ENCODE peak calls at places on chromosomes 16 and 17, in nine cellular contexts. R is prostate gland, C is vagina, P is suprapubic skin, O is H1, G is sigmoid colon, F is HCT116, N is SK-N-SH, L is Panc1. W is an unnamed sample.

GRCh38 chr16:74936902-74937560 is 47.9 kb downstream of the WDR59 start:
- DNase-seq in C (no peak), P (no peak), N (no peak), G (no peak), R (no peak), O (no peak), L (no peak), F (no peak), W (peak; percentile 24)

GRCh38 chr17:76356803-76357456 is 3.2 kb upstream of the PRPSAP1 start:
- DNase-seq in O (no peak), P (no peak), N (no peak), L (no peak), C (no peak), R (no peak), G (no peak), F (no peak), W (no peak)

GRCh38 chr17:10021239-10021638 is 116.2 kb upstream of the RCVRN start:
- DNase-seq in G (peak; percentile 81), C (no peak), F (no peak), P (no peak), O (no peak), R (no peak), N (no peak), L (no peak), W (no peak)

GRCh38 chr16:56715128-56715527 is 14.8 kb upstream of the NUP93 start:
- DNase-seq in N (peak; percentile 46), O (no peak), G (no peak), C (no peak), R (no peak), P (no peak), L (no peak), F (no peak), W (no peak)

GRCh38 chr16:88066234-88066633 is 115.0 kb downstream of the BANP start:
- DNase-seq in N (no peak), L (no peak), O (no peak), F (no peak), G (no peak), P (no peak), R (no peak), C (no peak), W (no peak)

GRCh38 chr17:27766438-27766837 is 33.9 kb downstream of the NOS2 start:
- DNase-seq in F (no peak), R (no peak), N (no peak), G (no peak), L (no peak), P (no peak), C (no peak), O (no peak), W (no peak)

GRCh38 chr16:4401094-4401501 is 15.3 kb downstream of the CORO7 start:
- DNase-seq in O (no peak), N (no peak), C (no peak), G (no peak), L (no peak), P (no peak), R (no peak), F (no peak), W (no peak)

GRCh38 chr16:67280090-67281015 is 1.0 kb downstream of the PLEKHG4 start:
- DNase-seq in N (no peak), C (no peak), G (no peak), P (no peak), R (no peak), F (no peak), O (no peak), L (no peak), W (no peak)

GRCh38 chr16:69924777-69925191 is 26.4 kb upstream of the CLEC18A start:
- DNase-seq in G (peak; percentile 74), N (no peak), R (no peak), P (no peak), F (no peak), L (no peak), C (no peak), O (no peak), W (no peak)

GRCh38 chr17:77214743-77215142 is 74.0 kb downstream of the SEC14L1 start:
- DNase-seq in N (peak; percentile 77), C (no peak), O (peak; percentile 63), G (peak; percentile 51), P (no peak), R (no peak), F (peak; percentile 56), L (no peak), W (peak; percentile 59)

GRCh38 chr17:69729937-69730336 is 315.4 kb downstream of the MAP2K6 start:
- DNase-seq in P (no peak), N (no peak), O (no peak), L (no peak), C (no peak), R (no peak), G (no peak), F (no peak), W (no peak)

GRCh38 chr16:83631006-83631405 is 176.8 kb upstream of the HSBP1 start:
- DNase-seq in P (no peak), F (no peak), G (no peak), C (no peak), O (peak; percentile 30), L (no peak), R (peak; percentile 23), N (no peak), W (no peak)

DNA sequence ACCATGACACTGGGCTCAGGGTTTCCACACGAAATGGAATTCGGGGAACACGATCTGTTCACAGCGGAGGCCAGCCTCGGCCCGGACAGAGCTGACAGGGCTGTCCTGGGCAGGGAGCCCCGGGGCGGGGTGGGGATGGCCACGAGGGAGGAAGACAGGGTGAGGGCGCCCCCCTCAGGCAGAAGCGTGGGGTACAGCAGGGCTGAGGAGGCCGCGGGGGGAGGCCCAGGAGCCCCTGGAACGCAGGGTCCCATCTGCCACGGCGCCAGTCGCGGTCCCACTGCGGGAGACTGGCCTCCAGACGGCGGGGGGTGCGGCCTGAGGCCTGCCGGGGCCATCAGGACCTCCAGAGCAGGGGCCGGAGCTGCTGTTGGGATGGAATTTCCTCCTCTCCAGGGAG is 75.9 kb downstream of the LMF1 start:
- DNase-seq in C (no peak), L (no peak), N (peak; percentile 59), F (no peak), R (no peak), O (peak; percentile 85), P (no peak), G (no peak), W (peak; percentile 79)
- H3K27me3 ChIP-seq in C (no peaks in the 10 kb centered on the region), L (no peaks in the 10 kb centered on the region), N (no peaks in the 10 kb centered on the region), F (no peaks in the 10 kb centered on the region), R (no peaks in the 10 kb centered on the region), O (no peaks in the 10 kb centered on the region), P (no peaks in the 10 kb centered on the region), G (no peaks in the 10 kb centered on the region), W (no peaks in the 10 kb centered on the region)

GRCh38 chr17:73476890-73477350 is 165.1 kb upstream of the CDC42EP4 start:
- DNase-seq in N (no peak), O (no peak), L (no peak), G (no peak), C (no peak), F (no peak), P (no peak), R (no peak), W (no peak)
- H3K27ac ChIP-seq in N (no peak overlapping the region), O (no peak overlapping the region), L (no peak overlapping the region), G (no peak overlapping the region), C (no peak overlapping the region), F (no peak overlapping the region), P (no peak overlapping the region), R (no peak overlapping the region), W (no peak overlapping the region)

DNA sequence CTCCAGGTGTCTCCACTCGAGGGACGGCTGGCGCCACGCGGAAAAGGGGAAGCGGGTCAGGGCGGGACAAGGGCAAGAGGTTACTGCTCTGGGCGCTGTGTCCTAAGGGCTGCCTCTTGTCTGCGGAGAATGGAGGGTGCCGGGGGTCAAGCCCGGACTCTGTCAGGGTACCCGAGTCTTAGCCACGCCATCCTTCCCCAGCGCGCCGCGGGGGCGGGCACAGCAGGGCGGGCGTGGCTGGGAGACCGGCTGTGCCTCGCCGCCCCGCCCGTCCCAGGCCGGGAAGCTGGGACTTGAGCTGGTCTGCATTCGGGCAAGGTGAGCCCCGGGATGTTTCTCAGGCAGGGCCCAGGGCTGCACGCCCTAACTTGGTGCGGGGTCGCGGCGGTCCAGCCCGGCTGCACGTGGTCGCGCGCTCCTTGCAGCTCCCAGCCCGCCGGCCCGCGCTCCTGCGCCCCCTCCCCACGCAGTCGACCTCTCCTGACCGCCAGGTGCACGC is 6.2 kb upstream of the ACTG1 start:
- DNase-seq in O (no peak), C (no peak), N (no peak), G (no peak), F (no peak), R (no peak), L (no peak), P (no peak), W (peak; percentile 70)
- TF ChIP-seq POLR2AphosphoS5 in O (no peak), C (no peak), N (no peak), G (no peak), F (peak; percentile 45), R (no peak), L (peak; percentile 70), P (no peak), W (no peak)

DNA sequence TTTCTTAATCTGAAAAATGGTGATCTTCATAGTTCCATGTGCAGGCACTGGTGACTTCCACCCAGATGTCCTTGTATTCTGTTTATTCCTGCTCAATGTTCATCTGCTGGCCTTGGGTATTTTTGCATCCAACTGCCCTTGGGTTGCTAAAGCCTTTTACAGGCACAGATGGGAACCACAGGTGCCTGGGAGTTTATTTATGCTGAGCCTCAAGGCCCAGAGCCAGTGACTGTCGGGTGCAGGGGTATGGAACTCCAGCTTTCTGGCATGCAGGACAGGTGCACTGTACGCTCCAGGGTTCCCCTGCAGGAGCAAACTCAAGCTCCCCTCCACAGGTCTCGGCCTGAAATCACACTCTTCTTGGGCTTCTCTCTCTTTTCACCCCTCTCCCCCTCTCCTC is 22.3 kb downstream of the DYNLRB2 start:
- DNase-seq in C (no peak), F (no peak), L (no peak), P (no peak), R (no peak), G (no peak), O (no peak), N (no peak), W (no peak)
- H3K27me3 ChIP-seq in C (no peaks in the 10 kb centered on the region), F (peaks cover 7% of the 10 kb centered on the region), L (no peaks in the 10 kb centered on the region), P (peaks cover 8% of the 10 kb centered on the region), R (no peaks in the 10 kb centered on the region), G (peaks cover 5% of the 10 kb centered on the region), O (no peaks in the 10 kb centered on the region), N (no peaks in the 10 kb centered on the region), W (no peaks in the 10 kb centered on the region)

W was measured in upper lobe of left lung.